ENCODE peak calls at places on chromosomes 3 and 15, in seven cellular contexts. X is endothelial cell of umbilical vein; E is fibroblast of lung; Q is breast epithelium; I is tibial artery; U is CD8-positive, alpha-beta T cell; C is H1. A is an unnamed sample. For H3K4me1, the result is how much of the 10 kb centered on the place peaks cover.

GRCh38 chr15:99014803-99015676 is 7.4 kb upstream of the PGPEP1L start:
- DNase-seq in I (no peak), X (peak), Q (peak), U (no peak), C (peak), E (peak), A (peak)

GRCh38 chr15:31171731-31172130 is 70.2 kb upstream of the TRPM1 start:
- DNase-seq in X (no peak), I (no peak), E (no peak), U (no peak), C (no peak), Q (no peak), A (no peak)

GRCh38 chr3:134308350-134308891 is 57.8 kb upstream of the RYK start:
- DNase-seq in Q (peak), U (peak), E (peak), I (peak), X (peak), C (no peak), A (peak)

GRCh38 chr3:43879166-43879565 is 188.4 kb downstream of the ABHD5 start:
- DNase-seq in X (no peak), Q (no peak), I (no peak), U (no peak), C (no peak), E (no peak), A (peak)

GRCh38 chr15:91853501-91853967 is at the start of gene SLCO3A1:
- DNase-seq in Q (peak), X (peak), U (peak), I (peak), C (no peak), E (peak), A (peak)

GRCh38 chr3:32041316-32041715 is 59.8 kb downstream of the ZNF860 start:
- DNase-seq in X (no peak), E (no peak), U (no peak), Q (no peak), C (no peak), I (no peak), A (no peak)

GRCh38 chr15:43127752-43128151 is 5.6 kb upstream of the TMEM62 start:
- DNase-seq in E (no peak), Q (no peak), I (no peak), C (no peak), X (no peak), U (no peak), A (no peak)

GRCh38 chr3:377158-377561 is 180.6 kb downstream of the CHL1 start:
- DNase-seq in C (no peak), Q (no peak), I (no peak), U (no peak), X (no peak), E (peak), A (no peak)

GRCh38 chr3:170419301-170420087 is 826 bp downstream of the CLDN11 start:
- DNase-seq in U (no peak), I (no peak), Q (peak), C (no peak), E (peak), X (peak), A (no peak)

GRCh38 chr15:69626095-69627066 is 173.8 kb downstream of the RPLP1 start:
- DNase-seq in E (no peak), C (no peak), I (no peak), Q (no peak), X (no peak), U (no peak), A (no peak)

GRCh38 chr15:98428253-98428989 is 219.9 kb upstream of the IGF1R start:
- DNase-seq in Q (peak), I (peak), U (peak), E (peak), C (peak), X (peak), A (peak)

GRCh38 chr3:12955651-12956315 is 114.4 kb upstream of the RPL32 start:
- DNase-seq in X (no peak), I (no peak), C (no peak), U (no peak), Q (no peak), E (no peak), A (no peak)

GRCh38 chr15:25250011-25250596 is 188.7 kb downstream of the UBE3A start:
- DNase-seq in Q (peak), C (no peak), U (no peak), X (no peak), E (no peak), I (no peak), A (peak)

GRCh38 chr3:64594129-64594528 is 93.7 kb downstream of the ADAMTS9 start:
- DNase-seq in U (no peak), X (no peak), E (no peak), C (no peak), I (peak), Q (no peak), A (peak)

GRCh38 chr3:31567036-31567435 is 34.3 kb downstream of the STT3B start:
- DNase-seq in Q (no peak), X (no peak), U (no peak), E (no peak), C (no peak), I (no peak), A (no peak)

GRCh38 chr3:42732829-42733459 is 30.3 kb upstream of the HHATL start:
- DNase-seq in I (no peak), Q (peak), U (no peak), X (no peak), C (no peak), E (no peak), A (no peak)
- H3K4me1 ChIP-seq in I (under half), Q (under half), U (under half), X (under half), C (under half), E (under half), A (under half)

DNA sequence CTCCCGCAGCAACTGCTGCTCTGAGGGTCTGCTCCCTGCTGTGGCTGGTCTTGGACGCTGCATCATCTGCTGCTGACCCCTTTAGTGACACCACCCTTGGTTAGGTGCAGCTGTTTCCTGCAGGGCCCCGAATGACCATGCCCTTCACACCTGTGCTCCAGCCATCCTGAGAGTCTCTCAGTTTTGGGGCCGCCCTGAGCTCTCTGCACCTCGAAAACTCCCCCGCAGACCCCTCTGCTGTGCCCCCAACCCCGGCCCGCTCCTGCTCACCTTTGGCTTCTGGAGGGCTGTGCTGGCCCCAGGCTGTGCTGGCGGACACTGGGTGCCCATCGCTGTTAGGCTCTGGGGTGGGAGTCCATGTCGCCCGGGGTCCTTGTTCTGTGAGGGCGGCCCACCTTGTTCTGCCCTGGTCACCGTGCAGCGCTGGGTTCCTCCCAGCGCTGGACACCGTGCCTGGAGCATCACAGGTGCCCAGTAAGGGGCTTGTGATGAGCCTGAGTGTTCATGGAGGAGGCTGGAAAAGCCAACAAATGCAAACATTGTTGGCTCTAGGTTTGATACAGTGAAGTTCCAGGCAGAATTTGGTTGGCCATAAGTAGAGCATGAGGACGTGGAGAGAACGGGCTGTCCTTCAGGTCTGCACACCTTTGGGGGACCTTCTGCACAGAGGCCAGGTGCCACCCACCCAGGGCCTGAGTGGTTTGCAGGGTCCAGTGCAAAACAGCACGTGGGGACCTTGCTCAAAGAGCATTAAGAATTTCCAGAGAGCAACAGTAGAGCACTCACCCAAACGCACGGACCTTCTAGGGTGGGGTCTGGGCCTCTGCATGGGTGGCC is 12.3 kb downstream of the ABTB1 start:
- DNase-seq in I (peak), X (no peak), C (no peak), Q (no peak), E (no peak), U (no peak), A (peak)
- H3K4me1 ChIP-seq in I (under half), X (under half), C (under half), Q (under half), E (under half), U (under half), A (under half)

DNA sequence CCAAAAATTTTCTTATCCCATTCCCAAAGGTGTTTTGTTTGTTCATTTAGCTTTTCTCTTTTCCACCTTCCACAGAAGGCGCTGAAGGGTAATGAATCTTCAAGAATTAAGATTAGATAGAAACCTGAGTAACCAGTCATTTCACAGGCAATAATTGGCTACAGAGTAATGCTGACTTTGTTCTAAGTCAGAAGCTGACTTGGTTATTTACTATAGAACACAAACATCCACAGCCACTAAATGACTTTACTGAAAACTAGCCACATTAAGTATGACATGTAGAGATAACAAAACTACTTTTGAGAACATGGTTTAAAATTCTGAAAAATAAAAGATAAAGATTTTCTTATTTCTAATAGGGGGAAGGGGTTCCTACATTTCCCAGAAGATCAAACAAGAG is 7.8 kb downstream of the CLDND1 start:
- DNase-seq in X (no peak), U (no peak), Q (no peak), C (no peak), I (no peak), E (no peak), A (no peak)
- H3K4me1 ChIP-seq in X (under half), U (under half), Q (under half), C (under half), I (under half), E (under half), A (under half)

GRCh38 chr3:40582401-40583027 is 57.8 kb downstream of the ZNF621 start:
- DNase-seq in I (no peak), U (no peak), X (no peak), E (no peak), C (no peak), Q (no peak), A (no peak)
- H3K4me1 ChIP-seq in I (under half), U (under half), X (under half), E (under half), C (under half), Q (under half), A (under half)

GRCh38 chr15:86162676-86163075 is 83.0 kb downstream of the AGBL1 start:
- DNase-seq in U (no peak), Q (no peak), I (no peak), C (no peak), E (no peak), X (no peak), A (no peak)
- H3K4me1 ChIP-seq in U (under half), Q (under half), I (under half), C (under half), E (under half), X (under half), A (under half)

GRCh38 chr3:36147934-36148333 is 232.4 kb upstream of the STAC start:
- DNase-seq in U (no peak), X (no peak), I (no peak), Q (no peak), C (no peak), E (no peak), A (no peak)
- H3K4me1 ChIP-seq in U (under half), X (under half), I (under half), Q (under half), C (under half), E (under half), A (under half)

GRCh38 chr3:187977659-187978058 is 176.3 kb upstream of the LPP start:
- DNase-seq in X (no peak), E (no peak), U (no peak), C (no peak), Q (no peak), I (no peak), A (no peak)

GRCh38 chr3:187974857-187975257 is 179.1 kb upstream of the LPP start:
- DNase-seq in I (no peak), Q (no peak), C (no peak), U (no peak), X (no peak), E (no peak), A (no peak)

GRCh38 chr3:187973977-187974856 is 179.7 kb upstream of the LPP start:
- DNase-seq in U (no peak), Q (no peak), E (no peak), C (no peak), I (no peak), X (no peak), A (no peak)

GRCh38 chr3:187976361-187976900 is 177.5 kb upstream of the LPP start:
- DNase-seq in E (no peak), C (no peak), U (no peak), I (no peak), Q (no peak), X (no peak), A (no peak)

GRCh38 chr3:187975571-187976360 is 178.2 kb upstream of the LPP start:
- DNase-seq in X (no peak), E (no peak), C (no peak), Q (peak), U (no peak), I (peak), A (no peak)
- H3K4me1 ChIP-seq in X (under half), E (under half), C (under half), Q (under half), U (under half), I (under half), A (under half)